ENCODE peak calls at places on chromosome 18, in five cellular contexts. Z is CD8-positive, alpha-beta T cell; B is tibial nerve; R is osteoblast; V is CD8-positive, alpha-beta memory T cell. L is an unnamed sample. For H3K4me1, the result is how much of the 10 kb centered on the place peaks cover.

GRCh38 chr18:49447810-49448745 is 12.4 kb downstream of the DYM start:
- DNase-seq in R (peak), V (peak), Z (no peak), B (no peak), L (peak)

GRCh38 chr18:5103286-5103685 is 93.8 kb downstream of the AKAIN1 start:
- DNase-seq in B (no peak), R (no peak), V (no peak), Z (no peak), L (no peak)

GRCh38 chr18:76824136-76824676 is 1.8 kb downstream of the ZNF236 start:
- DNase-seq in R (no peak), Z (no peak), B (no peak), V (no peak), L (no peak)

GRCh38 chr18:47932603-47933002 is 2.1 kb upstream of the SMAD2 start:
- DNase-seq in V (no peak), R (no peak), Z (no peak), B (no peak), L (no peak)

GRCh38 chr18:48002933-48003365 is 72.5 kb upstream of the SMAD2 start:
- DNase-seq in B (no peak), V (no peak), R (peak), Z (no peak), L (peak)

GRCh38 chr18:48475635-48476549 is 62.9 kb upstream of the CTIF start:
- DNase-seq in R (peak), V (no peak), Z (no peak), B (no peak), L (peak)

GRCh38 chr18:29002747-29003146 is 825.8 kb upstream of the CDH2 start:
- DNase-seq in B (no peak), Z (no peak), V (no peak), R (no peak), L (no peak)

GRCh38 chr18:46756559-46757201 is at the start of gene ST8SIA5:
- DNase-seq in B (no peak), R (no peak), Z (no peak), V (no peak), L (no peak)

GRCh38 chr18:24322594-24323136 is 75.0 kb downstream of the OSBPL1A start:
- DNase-seq in R (no peak), V (no peak), B (no peak), Z (no peak), L (no peak)

GRCh38 chr18:80159713-80160636 is 50.9 kb downstream of the ADNP2 start:
- DNase-seq in Z (no peak), V (no peak), B (no peak), R (peak), L (no peak)

GRCh38 chr18:9808530-9809241 is 77.1 kb upstream of the TXNDC2 start:
- DNase-seq in B (no peak), V (no peak), Z (no peak), R (no peak), L (peak)

GRCh38 chr18:456361-456821 is 44.1 kb downstream of the COLEC12 start:
- DNase-seq in R (peak), Z (no peak), V (no peak), B (peak), L (no peak)

GRCh38 chr18:76358774-76359173 is 136.3 kb downstream of the ZNF516 start:
- DNase-seq in V (no peak), Z (no peak), B (no peak), R (no peak), L (no peak)

GRCh38 chr18:80192653-80193385 is 54.5 kb downstream of the PARD6G start:
- DNase-seq in Z (no peak), R (peak), B (no peak), V (no peak), L (no peak)

GRCh38 chr18:394997-395383 is 105.5 kb downstream of the COLEC12 start:
- DNase-seq in V (no peak), B (no peak), Z (no peak), R (no peak), L (peak)

GRCh38 chr18:56795381-56795780 is 144.2 kb downstream of the WDR7 start:
- DNase-seq in Z (no peak), V (no peak), B (no peak), R (no peak), L (no peak)

GRCh38 chr18:39198376-39198775 is 1632.8 kb upstream of the CELF4 start:
- DNase-seq in Z (no peak), R (no peak), V (no peak), B (no peak), L (no peak)

GRCh38 chr18:4433762-4434161 is 21.3 kb downstream of the DLGAP1 start:
- DNase-seq in V (no peak), R (no peak), Z (no peak), B (no peak), L (no peak)

GRCh38 chr18:66727991-66728390 is 124.1 kb upstream of the CDH19 start:
- DNase-seq in V (no peak), Z (no peak), R (no peak), B (no peak), L (no peak)

GRCh38 chr18:8601277-8602032 is 7.8 kb upstream of the RAB12 start:
- DNase-seq in R (no peak), V (no peak), Z (no peak), B (no peak), L (no peak)

GRCh38 chr18:27894746-27895145 is 282.2 kb downstream of the CDH2 start:
- DNase-seq in B (no peak), R (no peak), Z (no peak), V (no peak), L (no peak)

GRCh38 chr18:58952871-58953270 is 88.2 kb downstream of the ZNF532 start:
- DNase-seq in Z (no peak), V (no peak), B (no peak), R (no peak), L (no peak)

GRCh38 chr18:76973512-76974302 is 151.3 kb downstream of the ZNF236 start:
- DNase-seq in Z (no peak), R (no peak), B (no peak), V (no peak), L (no peak)

GRCh38 chr18:12079504-12080237 is 14.0 kb upstream of the ANKRD62 start:
- DNase-seq in B (no peak), R (peak), Z (no peak), V (no peak), L (no peak)

GRCh38 chr18:57744211-57744694 is 58.9 kb downstream of the ATP8B1 start:
- DNase-seq in R (peak), V (no peak), B (no peak), Z (no peak), L (peak)

GRCh38 chr18:47163241-47163640 is 12.9 kb downstream of the IER3IP1 start:
- DNase-seq in R (peak), B (no peak), V (no peak), Z (no peak), L (no peak)

GRCh38 chr18:35143615-35144596 is 96.9 kb upstream of the ZNF397 start:
- DNase-seq in V (peak), R (no peak), B (no peak), Z (peak), L (peak)

GRCh38 chr18:67417864-67418523 is 98.5 kb downstream of the DSEL start:
- DNase-seq in V (peak), Z (no peak), R (peak), B (no peak), L (no peak)

GRCh38 chr18:60962629-60963028 is 370.6 kb upstream of the CDH20 start:
- DNase-seq in R (no peak), V (no peak), Z (no peak), B (no peak), L (no peak)

GRCh38 chr18:48340502-48340901 is 68.7 kb downstream of the ZBTB7C start:
- DNase-seq in R (no peak), Z (no peak), B (no peak), V (no peak), L (no peak)

GRCh38 chr18:28267878-28268625 is 91.1 kb upstream of the CDH2 start:
- DNase-seq in B (no peak), R (no peak), V (no peak), Z (no peak), L (peak)

GRCh38 chr18:49704334-49704733 is 109.0 kb downstream of the ACAA2 start:
- DNase-seq in V (no peak), B (no peak), R (no peak), Z (no peak), L (no peak)

GRCh38 chr18:12026562-12026961 is 45.3 kb downstream of the IMPA2 start:
- DNase-seq in V (no peak), R (no peak), B (no peak), Z (no peak), L (no peak)

GRCh38 chr18:26215247-26215970 is 10.8 kb upstream of the TAF4B start:
- DNase-seq in Z (peak), V (peak), B (no peak), R (no peak), L (no peak)

GRCh38 chr18:10989486-10989885 is 159.9 kb downstream of the PIEZO2 start:
- DNase-seq in R (no peak), B (no peak), Z (no peak), V (no peak), L (no peak)

GRCh38 chr18:30597202-30597601 is 445.3 kb downstream of the DSC3 start:
- DNase-seq in R (no peak), V (no peak), Z (no peak), B (no peak), L (no peak)

GRCh38 chr18:54218299-54218698 is 6.2 kb downstream of the MBD2 start:
- DNase-seq in V (no peak), Z (no peak), B (no peak), R (no peak), L (no peak)

GRCh38 chr18:54215069-54215468 is 9.4 kb downstream of the MBD2 start:
- DNase-seq in B (no peak), Z (no peak), R (no peak), V (no peak), L (no peak)

GRCh38 chr18:54220406-54220805 is 4.1 kb downstream of the MBD2 start:
- DNase-seq in Z (no peak), B (no peak), V (no peak), R (no peak), L (no peak)

GRCh38 chr18:54222922-54223567 is 1.4 kb downstream of the MBD2 start:
- DNase-seq in R (no peak), B (no peak), Z (peak), V (peak), L (no peak)

DNA sequence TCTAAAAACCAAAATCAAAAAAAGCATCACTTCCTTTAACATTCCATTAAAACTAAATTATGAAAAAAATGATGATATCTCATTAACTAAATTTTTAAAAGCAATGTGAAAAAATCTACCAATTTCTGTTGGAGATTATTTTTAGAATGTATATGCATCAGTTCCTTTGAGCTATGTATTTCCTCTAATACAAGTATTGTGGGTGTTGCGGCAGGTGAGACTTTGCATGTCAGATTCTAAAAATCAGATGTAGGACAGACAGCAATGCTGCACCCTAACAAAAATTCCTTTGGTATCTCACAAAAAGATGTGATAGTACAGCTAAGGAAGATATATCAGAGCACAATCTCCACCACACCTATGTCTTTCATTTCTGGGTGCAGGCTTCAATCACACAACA is 6.8 kb downstream of the MBD2 start:
- DNase-seq in Z (no peak), V (no peak), B (no peak), R (no peak), L (no peak)
- H3K4me1 ChIP-seq in Z (under half), V (under half), B (under half), R (under half), L (under half)

DNA sequence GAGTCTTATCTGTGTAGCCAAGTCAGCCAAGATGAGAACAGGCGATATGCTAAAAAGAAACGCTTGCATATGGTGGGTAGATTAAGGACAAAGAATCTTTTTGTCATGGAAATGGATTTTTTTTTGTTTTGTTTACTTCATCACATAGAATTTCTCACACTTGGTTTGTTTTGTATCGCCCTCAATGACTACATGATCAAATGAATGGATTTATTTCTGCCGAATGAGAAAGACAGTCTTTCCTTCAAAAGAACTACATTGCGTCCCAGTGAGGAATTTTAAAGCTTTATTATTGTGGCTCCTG is 2.0 kb downstream of the SALL3 start:
- DNase-seq in B (no peak), R (peak), Z (no peak), V (no peak), L (no peak)
- H3K4me3 ChIP-seq in B (no peak), R (no peak), Z (no peak), V (no peak), L (no peak)

GRCh38 chr18:3212636-3213035 is 7.1 kb downstream of the MYOM1 start:
- DNase-seq in B (no peak), Z (no peak), V (no peak), R (no peak), L (no peak)

GRCh38 chr18:3216987-3217386 is 2.8 kb downstream of the MYOM1 start:
- DNase-seq in B (no peak), V (no peak), R (no peak), Z (no peak), L (no peak)

GRCh38 chr18:3213231-3214059 is 6.3 kb downstream of the MYOM1 start:
- DNase-seq in R (no peak), Z (no peak), B (no peak), V (peak), L (no peak)

GRCh38 chr18:3217930-3218647 is 1.7 kb downstream of the MYOM1 start:
- DNase-seq in R (peak), V (no peak), Z (no peak), B (no peak), L (no peak)

DNA sequence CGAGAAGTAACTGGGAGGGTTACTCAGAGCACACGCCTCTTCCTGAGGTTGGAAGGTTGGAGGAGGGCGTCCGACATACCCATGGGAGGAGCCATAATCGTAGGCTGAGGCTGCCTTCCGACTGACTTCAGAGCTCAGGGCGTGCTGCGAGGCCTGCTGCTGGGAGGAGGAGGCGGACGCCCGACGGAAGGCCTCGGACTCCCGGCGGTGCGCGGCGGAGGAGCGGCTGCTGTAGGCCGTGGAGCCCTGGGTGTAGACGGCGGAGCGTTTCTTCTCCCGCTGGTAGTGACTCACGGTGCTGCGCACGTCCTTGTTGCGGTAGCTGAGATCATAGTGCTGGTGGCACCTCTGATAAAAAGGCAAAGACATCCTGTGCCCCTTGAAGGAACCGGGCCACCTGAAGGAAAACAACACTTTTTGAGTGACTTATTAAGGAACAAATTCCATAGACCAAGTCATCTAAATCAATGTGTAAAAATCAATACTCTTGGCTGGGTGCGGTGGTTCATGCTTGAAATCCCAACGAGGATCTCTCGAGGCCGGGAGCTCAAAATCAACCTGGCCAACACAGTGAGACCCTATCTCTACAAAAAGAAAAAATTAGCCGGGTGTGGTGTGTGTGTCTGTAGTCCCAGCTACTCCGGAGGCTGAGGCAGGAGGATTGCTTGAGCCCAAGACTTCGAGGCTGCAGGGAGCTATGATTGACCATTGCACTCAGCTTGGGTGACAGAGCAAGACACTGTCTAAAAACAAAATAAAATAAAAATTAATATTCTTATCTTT is 4.7 kb downstream of the MYOM1 start:
- DNase-seq in Z (no peak), B (no peak), V (no peak), R (no peak), L (no peak)
- H3K4me1 ChIP-seq in Z (under half), B (under half), V (under half), R (under half), L (under half)

DNA sequence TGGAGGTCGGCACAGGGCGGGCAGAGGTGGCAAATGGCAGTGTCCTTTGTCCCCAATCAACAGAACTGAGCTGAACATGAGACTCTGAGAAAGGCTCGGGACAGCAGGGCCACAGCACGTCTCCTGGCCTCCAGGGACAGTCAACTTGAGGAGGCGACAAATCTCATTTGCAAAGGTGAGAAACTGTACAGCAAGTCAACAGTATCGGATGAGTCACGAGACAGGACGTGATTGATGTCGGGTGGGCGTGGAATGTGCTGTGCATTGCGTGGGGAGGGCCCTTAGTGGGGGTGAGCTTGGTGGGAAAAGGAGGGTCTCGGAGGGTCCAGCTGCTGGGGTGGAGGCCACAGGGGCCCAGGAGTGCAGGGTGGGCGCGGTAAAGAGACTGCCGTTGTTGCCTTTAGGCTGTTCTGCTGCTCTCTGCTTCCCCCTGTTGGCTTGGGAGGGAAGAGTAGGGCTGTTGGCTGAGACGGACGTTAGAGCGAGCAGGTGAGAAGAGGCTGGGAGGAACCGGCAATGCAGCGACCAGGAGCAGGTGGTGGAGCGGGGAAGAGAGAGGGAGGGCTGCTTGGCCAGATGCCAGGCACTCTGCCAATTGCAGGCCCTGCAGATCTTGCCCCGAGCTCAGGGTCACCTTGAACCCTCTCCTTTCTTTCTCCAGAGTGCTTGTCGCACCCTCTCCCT is 164.3 kb downstream of the BCL2 start:
- DNase-seq in Z (peak), R (peak), B (no peak), V (peak), L (no peak)
- H3K4me3 ChIP-seq in Z (peak), R (no peak), B (peak), V (peak), L (no peak)

DNA sequence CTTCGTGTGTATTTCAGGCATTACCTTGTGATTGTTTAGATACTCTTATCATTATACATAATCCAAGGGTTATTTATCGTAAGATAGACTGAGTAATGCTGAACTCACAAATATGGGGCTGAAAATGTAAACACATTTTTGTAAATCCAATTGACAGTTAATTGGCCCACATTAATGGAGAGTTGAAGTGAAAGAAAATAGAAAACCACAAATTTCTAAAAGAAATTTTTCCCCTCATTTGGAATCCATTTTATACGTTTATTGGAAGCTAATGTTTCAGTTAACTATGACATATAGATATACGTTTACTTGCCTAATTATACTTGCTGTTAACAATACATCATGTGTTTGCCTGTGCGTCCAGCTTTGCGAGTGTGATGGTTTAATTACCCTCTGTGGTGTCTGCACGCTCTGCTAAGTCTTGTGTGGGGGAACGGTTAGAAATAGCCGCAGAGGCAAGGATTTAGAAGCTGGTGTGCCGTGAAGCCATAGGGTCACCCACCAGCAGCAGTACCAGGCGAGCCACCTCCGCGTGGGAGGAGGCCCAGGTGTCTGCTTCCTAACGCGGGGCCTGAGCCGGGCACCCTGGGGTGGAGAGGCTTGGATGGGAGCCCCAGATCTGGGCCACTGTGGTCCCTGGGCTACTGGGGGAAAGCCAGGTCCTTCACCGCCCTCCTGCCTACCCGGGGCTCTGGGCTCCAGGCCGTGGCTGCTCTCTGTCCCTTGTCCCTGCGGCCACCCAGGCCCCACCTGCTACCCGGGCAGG is 38.0 kb downstream of the TSHZ1 start:
- DNase-seq in B (no peak), V (no peak), Z (no peak), R (peak), L (no peak)
- H3K4me1 ChIP-seq in B (under half), V (under half), Z (under half), R (under half), L (under half)

GRCh38 chr18:6638470-6638869 is 91.0 kb upstream of the ARHGAP28 start:
- DNase-seq in Z (no peak), R (no peak), V (no peak), B (no peak), L (no peak)
- H3K4me3 ChIP-seq in Z (no peak), R (no peak), V (no peak), B (no peak), L (no peak)

L was measured in SJSA1.